ENCODE peak calls at places on chromosomes 4 and X, in six cellular contexts. I, N, M, D, C and L are unnamed samples.

GRCh38 chr4:7487998-7488671 is 53.4 kb upstream of the PSAPL1 start:
- DNase-seq in C (no peak), N (no peak), D (no peak), I (peak; percentile 72), M (no peak), L (no peak)

GRCh38 chr4:165384608-165385007 is 5.8 kb downstream of the CPE start:
- DNase-seq in C (no peak), D (peak; percentile 13), N (no peak), M (no peak), I (no peak), L (peak; percentile 11)

GRCh38 chr4:147768113-147768512 is 36.2 kb downstream of the ARHGAP10 start:
- DNase-seq in N (peak; percentile 86), D (no peak), I (no peak), M (no peak), C (no peak), L (peak; percentile 87)

GRCh38 chrX:128929281-128930057 is 593.8 kb downstream of the SMARCA1 start:
- DNase-seq in C (no peak), N (no peak), I (no peak), D (no peak), M (no peak), L (no peak)

GRCh38 chr4:112234952-112235609 is 3.5 kb downstream of the AP1AR start:
- DNase-seq in M (no peak), I (peak; percentile 42), N (peak; percentile 87), D (peak; percentile 84), C (peak; percentile 43), L (peak; percentile 94)

GRCh38 chrX:22652596-22652995 is 347.2 kb upstream of the DDX53 start:
- DNase-seq in I (peak; percentile 60), N (peak; percentile 30), C (peak; percentile 6), M (peak; percentile 43), D (peak; percentile 25), L (peak; percentile 50)

GRCh38 chr4:23091674-23092073 is 398.9 kb downstream of the GBA3 start:
- DNase-seq in C (no peak), M (no peak), D (no peak), N (no peak), I (no peak), L (no peak)

GRCh38 chrX:65528705-65529340 is 5.8 kb downstream of the LAS1L start:
- DNase-seq in C (peak; percentile 35), N (peak; percentile 33), D (peak; percentile 60), I (peak; percentile 56), M (peak; percentile 84), L (peak; percentile 10)

GRCh38 chr4:165351359-165352130 is 24.1 kb downstream of the MSMO1 start:
- DNase-seq in N (no peak), D (no peak), M (no peak), C (no peak), I (peak; percentile 43), L (no peak)

GRCh38 chr4:76585897-76586360 is 150.9 kb downstream of the SHROOM3 start:
- DNase-seq in I (peak; percentile 97), M (peak; percentile 87), D (peak; percentile 95), C (peak; percentile 52), N (peak; percentile 85), L (no peak)

GRCh38 chr4:95728145-95728544 is 111.7 kb upstream of the PDHA2 start:
- DNase-seq in M (no peak), C (no peak), D (no peak), N (peak; percentile 34), I (no peak), L (no peak)

GRCh38 chr4:12724520-12724919 is 759.6 kb downstream of the RAB28 start:
- DNase-seq in I (no peak), D (peak; percentile 38), M (no peak), C (no peak), N (peak; percentile 6), L (no peak)

GRCh38 chr4:445410-445809 is 53.5 kb downstream of the ZNF721 start:
- DNase-seq in N (no peak), D (no peak), I (no peak), C (no peak), M (no peak), L (no peak)
- H3K9me3 ChIP-seq in N (peaks cover 99% of the 10 kb centered on the region), D (peaks cover 13% of the 10 kb centered on the region), I (peaks cover 99% of the 10 kb centered on the region), C (peaks cover 99% of the 10 kb centered on the region), M (peaks cover 77% of the 10 kb centered on the region), L (peaks cover 69% of the 10 kb centered on the region)

GRCh38 chr4:145936142-145937020 is 2.2 kb downstream of the ZNF827 start:
- DNase-seq in M (peak; percentile 81), D (peak; percentile 45), C (peak; percentile 57), N (peak; percentile 85), I (peak; percentile 74), L (peak; percentile 73)
- H3K4ac ChIP-seq in M (peak overlapping the region; percentile 6), D (peak overlapping the region; percentile 49), C (no peak overlapping the region), N (peak overlapping the region; percentile 81), I (no peak overlapping the region), L (peak overlapping the region; percentile 57)

GRCh38 chrX:793216-793770 is 162.7 kb downstream of the SHOX start:
- DNase-seq in D (no peak), N (no peak), C (no peak), M (peak; percentile 51), I (peak; percentile 45), L (no peak)
- H3K9me3 ChIP-seq in D (peaks cover 2% of the 10 kb centered on the region), N (no peaks in the 10 kb centered on the region), C (no peaks in the 10 kb centered on the region), M (no peaks in the 10 kb centered on the region), I (no peaks in the 10 kb centered on the region), L (peaks cover 29% of the 10 kb centered on the region)

GRCh38 chr4:175731506-175731905 is 80.6 kb downstream of the GPM6A start:
- DNase-seq in I (no peak), N (no peak), C (no peak), D (no peak), M (no peak), L (no peak)
- H3K4ac ChIP-seq in I (no peak overlapping the region), N (no peak overlapping the region), C (no peak overlapping the region), D (no peak overlapping the region), M (no peak overlapping the region), L (no peak overlapping the region)

GRCh38 chrX:48715876-48716502 is 19.5 kb downstream of the SUV39H1 start:
- DNase-seq in D (no peak), N (no peak), C (no peak), M (no peak), I (no peak), L (peak; percentile 4)
- H3K9me3 ChIP-seq in D (no peaks in the 10 kb centered on the region), N (peaks cover 6% of the 10 kb centered on the region), C (no peaks in the 10 kb centered on the region), M (no peaks in the 10 kb centered on the region), I (peaks cover 50% of the 10 kb centered on the region), L (no peaks in the 10 kb centered on the region)

DNA sequence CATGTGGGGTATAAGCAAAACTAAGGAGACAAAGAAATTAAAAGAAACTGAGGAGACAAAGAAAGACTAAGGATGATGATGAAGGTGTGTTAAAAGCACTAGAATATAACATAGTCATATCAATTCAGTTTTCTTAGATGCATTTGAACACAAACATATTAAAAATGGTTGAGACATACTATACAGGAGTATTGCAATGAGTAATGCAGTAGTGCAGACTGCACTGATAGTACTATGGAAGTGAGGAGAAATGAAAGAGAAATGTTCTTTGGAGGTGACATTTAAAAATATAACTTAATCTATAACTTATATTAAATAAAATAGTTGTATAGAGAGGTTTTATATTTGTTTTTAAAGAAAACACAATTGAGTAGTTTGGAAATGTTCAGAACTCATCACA is 279.2 kb downstream of the CAMK2D start:
- DNase-seq in D (no peak), N (no peak), M (no peak), I (no peak), C (no peak), L (no peak)
- H3K4ac ChIP-seq in D (no peak overlapping the region), N (no peak overlapping the region), M (no peak overlapping the region), I (no peak overlapping the region), C (no peak overlapping the region), L (no peak overlapping the region)

GRCh38 chr4:8838296-8838695 is 33.3 kb downstream of the HMX1 start:
- DNase-seq in C (no peak), I (no peak), N (no peak), D (no peak), M (peak; percentile 27), L (no peak)
- H3K9me3 ChIP-seq in C (no peaks in the 10 kb centered on the region), I (no peaks in the 10 kb centered on the region), N (no peaks in the 10 kb centered on the region), D (peaks cover 2% of the 10 kb centered on the region), M (peaks cover 2% of the 10 kb centered on the region), L (peaks cover 3% of the 10 kb centered on the region)

GRCh38 chr4:67721770-67722597 is 21.0 kb upstream of the UBA6 start:
- DNase-seq in N (peak; percentile 60), M (no peak), D (peak; percentile 63), C (no peak), I (peak; percentile 38), L (peak; percentile 78)
- H3K4ac ChIP-seq in N (no peak overlapping the region), M (no peak overlapping the region), D (no peak overlapping the region), C (no peak overlapping the region), I (no peak overlapping the region), L (peak overlapping the region; percentile 64)

GRCh38 chr4:175215657-175216056 is 297.5 kb downstream of the ADAM29 start:
- DNase-seq in C (no peak), N (no peak), M (no peak), I (no peak), D (no peak), L (no peak)

GRCh38 chr4:175215208-175215607 is 297.1 kb downstream of the ADAM29 start:
- DNase-seq in M (no peak), I (no peak), C (no peak), N (no peak), D (no peak), L (no peak)
- H3K9me3 ChIP-seq in M (peaks cover 35% of the 10 kb centered on the region), I (peaks cover 27% of the 10 kb centered on the region), C (peaks cover 8% of the 10 kb centered on the region), N (peaks cover 30% of the 10 kb centered on the region), D (peaks cover 5% of the 10 kb centered on the region), L (peaks cover 13% of the 10 kb centered on the region)

GRCh38 chrX:114047558-114047957 is 536.3 kb upstream of the HTR2C start:
- DNase-seq in C (no peak), N (no peak), M (no peak), I (peak; percentile 75), D (no peak), L (no peak)
- H3K4ac ChIP-seq in C (no peak overlapping the region), N (no peak overlapping the region), M (no peak overlapping the region), I (no peak overlapping the region), D (no peak overlapping the region), L (no peak overlapping the region)